ENCODE peak calls at places on chromosomes 13 and 19, in seven cellular contexts. One of them, this sample, is unnamed.

GRCh38 chr19:48603449-48603848 is 3.1 kb upstream of the SPACA4 start:
- DNase-seq in lung microvascular endothelial cell: no peak
- DNase-seq in psoas muscle: no peak
- DNase-seq in mucosa of gallbladder: no peak
- DNase-seq in naive B cell: no peak
- DNase-seq in T-helper 2 cell: no peak
- DNase-seq in aorta: no peak
- DNase-seq in this sample: no peak

GRCh38 chr19:45782820-45783785 is 813 bp upstream of the DMPK start:
- DNase-seq in lung microvascular endothelial cell: no peak
- DNase-seq in psoas muscle: peak
- DNase-seq in mucosa of gallbladder: peak
- DNase-seq in naive B cell: no peak
- DNase-seq in T-helper 2 cell: no peak
- DNase-seq in aorta: peak
- DNase-seq in this sample: no peak

GRCh38 chr13:20528451-20528850 is 2.8 kb upstream of the CRYL1 start:
- DNase-seq in lung microvascular endothelial cell: no peak
- DNase-seq in psoas muscle: no peak
- DNase-seq in mucosa of gallbladder: no peak
- DNase-seq in naive B cell: no peak
- DNase-seq in T-helper 2 cell: no peak
- DNase-seq in aorta: no peak
- DNase-seq in this sample: no peak

GRCh38 chr13:30133976-30134375 is 173.4 kb downstream of the KATNAL1 start:
- DNase-seq in lung microvascular endothelial cell: no peak
- DNase-seq in psoas muscle: no peak
- DNase-seq in mucosa of gallbladder: no peak
- DNase-seq in naive B cell: no peak
- DNase-seq in T-helper 2 cell: no peak
- DNase-seq in aorta: no peak
- DNase-seq in this sample: no peak

GRCh38 chr19:24029941-24030636 is 56.9 kb upstream of the ZNF254 start:
- DNase-seq in lung microvascular endothelial cell: no peak
- DNase-seq in psoas muscle: no peak
- DNase-seq in mucosa of gallbladder: no peak
- DNase-seq in naive B cell: no peak
- DNase-seq in T-helper 2 cell: no peak
- DNase-seq in aorta: no peak
- DNase-seq in this sample: no peak

GRCh38 chr19:39858541-39858940 is 12.4 kb upstream of the FBL start:
- DNase-seq in lung microvascular endothelial cell: no peak
- DNase-seq in psoas muscle: no peak
- DNase-seq in mucosa of gallbladder: no peak
- DNase-seq in naive B cell: no peak
- DNase-seq in T-helper 2 cell: no peak
- DNase-seq in aorta: no peak
- DNase-seq in this sample: no peak

GRCh38 chr19:40610396-40611064 is 9.4 kb downstream of the LTBP4 start:
- DNase-seq in lung microvascular endothelial cell: peak
- DNase-seq in psoas muscle: peak
- DNase-seq in mucosa of gallbladder: peak
- DNase-seq in naive B cell: peak
- DNase-seq in T-helper 2 cell: peak
- DNase-seq in aorta: peak
- DNase-seq in this sample: peak

GRCh38 chr13:31207630-31208549 is 8.1 kb downstream of the B3GLCT start:
- DNase-seq in lung microvascular endothelial cell: no peak
- DNase-seq in psoas muscle: peak
- DNase-seq in mucosa of gallbladder: no peak
- DNase-seq in naive B cell: no peak
- DNase-seq in T-helper 2 cell: no peak
- DNase-seq in aorta: no peak
- DNase-seq in this sample: no peak

GRCh38 chr19:5687360-5688198 is 2.5 kb upstream of the RPL36 start:
- DNase-seq in lung microvascular endothelial cell: no peak
- DNase-seq in psoas muscle: no peak
- DNase-seq in mucosa of gallbladder: no peak
- DNase-seq in naive B cell: no peak
- DNase-seq in T-helper 2 cell: no peak
- DNase-seq in aorta: no peak
- DNase-seq in this sample: no peak

GRCh38 chr13:64538711-64539110 is 2691.4 kb downstream of the PCDH9 start:
- DNase-seq in lung microvascular endothelial cell: no peak
- DNase-seq in psoas muscle: no peak
- DNase-seq in mucosa of gallbladder: no peak
- DNase-seq in naive B cell: no peak
- DNase-seq in T-helper 2 cell: no peak
- DNase-seq in aorta: no peak
- DNase-seq in this sample: no peak

GRCh38 chr19:33396701-33397535 is 23.4 kb downstream of the CEBPG start:
- DNase-seq in lung microvascular endothelial cell: no peak
- DNase-seq in psoas muscle: peak
- DNase-seq in mucosa of gallbladder: no peak
- DNase-seq in naive B cell: no peak
- DNase-seq in T-helper 2 cell: peak
- DNase-seq in aorta: peak
- DNase-seq in this sample: peak

GRCh38 chr19:19550972-19551861 is 13.2 kb downstream of the CILP2 start:
- DNase-seq in lung microvascular endothelial cell: no peak
- DNase-seq in psoas muscle: no peak
- DNase-seq in mucosa of gallbladder: no peak
- DNase-seq in naive B cell: no peak
- DNase-seq in T-helper 2 cell: no peak
- DNase-seq in aorta: no peak
- DNase-seq in this sample: no peak

GRCh38 chr19:15285896-15286591 is 46.3 kb downstream of the BRD4 start:
- DNase-seq in lung microvascular endothelial cell: no peak
- DNase-seq in psoas muscle: no peak
- DNase-seq in mucosa of gallbladder: no peak
- DNase-seq in naive B cell: peak
- DNase-seq in T-helper 2 cell: no peak
- DNase-seq in aorta: no peak
- DNase-seq in this sample: no peak

GRCh38 chr19:35742121-35742724 is at the start of gene IGFLR1:
- DNase-seq in lung microvascular endothelial cell: no peak
- DNase-seq in psoas muscle: no peak
- DNase-seq in mucosa of gallbladder: no peak
- DNase-seq in naive B cell: peak
- DNase-seq in T-helper 2 cell: peak
- DNase-seq in aorta: peak
- DNase-seq in this sample: peak

GRCh38 chr13:20702530-20702929 is 969 bp upstream of the IL17D start:
- DNase-seq in lung microvascular endothelial cell: peak
- DNase-seq in psoas muscle: no peak
- DNase-seq in mucosa of gallbladder: no peak
- DNase-seq in naive B cell: no peak
- DNase-seq in T-helper 2 cell: no peak
- DNase-seq in aorta: no peak
- DNase-seq in this sample: no peak

GRCh38 chr19:38974599-38975213 is 836 bp downstream of the FBXO17 start:
- DNase-seq in lung microvascular endothelial cell: no peak
- DNase-seq in psoas muscle: no peak
- DNase-seq in mucosa of gallbladder: no peak
- DNase-seq in naive B cell: no peak
- DNase-seq in T-helper 2 cell: no peak
- DNase-seq in aorta: no peak
- DNase-seq in this sample: no peak

GRCh38 chr13:94112227-94112626 is 367.3 kb downstream of the DCT start:
- DNase-seq in lung microvascular endothelial cell: peak
- DNase-seq in psoas muscle: peak
- DNase-seq in mucosa of gallbladder: peak
- DNase-seq in naive B cell: no peak
- DNase-seq in T-helper 2 cell: no peak
- DNase-seq in aorta: peak
- DNase-seq in this sample: no peak

GRCh38 chr13:47672245-47672975 is 328.7 kb downstream of the SUCLA2 start:
- DNase-seq in lung microvascular endothelial cell: no peak
- DNase-seq in psoas muscle: no peak
- DNase-seq in mucosa of gallbladder: no peak
- DNase-seq in naive B cell: no peak
- DNase-seq in T-helper 2 cell: no peak
- DNase-seq in aorta: no peak
- DNase-seq in this sample: no peak

GRCh38 chr13:40190656-40191100 is 475.8 kb downstream of the FOXO1 start:
- DNase-seq in lung microvascular endothelial cell: peak
- DNase-seq in psoas muscle: peak
- DNase-seq in mucosa of gallbladder: peak
- DNase-seq in naive B cell: peak
- DNase-seq in T-helper 2 cell: peak
- DNase-seq in aorta: peak
- DNase-seq in this sample: no peak

GRCh38 chr13:36231236-36231635 is 16.9 kb upstream of the SOHLH2 start:
- DNase-seq in lung microvascular endothelial cell: no peak
- DNase-seq in psoas muscle: no peak
- DNase-seq in mucosa of gallbladder: no peak
- DNase-seq in naive B cell: no peak
- DNase-seq in T-helper 2 cell: no peak
- DNase-seq in aorta: no peak
- DNase-seq in this sample: no peak

GRCh38 chr13:61128850-61129645 is 286.6 kb downstream of the PCDH20 start:
- DNase-seq in lung microvascular endothelial cell: no peak
- DNase-seq in psoas muscle: no peak
- DNase-seq in mucosa of gallbladder: no peak
- DNase-seq in naive B cell: no peak
- DNase-seq in T-helper 2 cell: no peak
- DNase-seq in aorta: no peak
- DNase-seq in this sample: no peak

GRCh38 chr19:41323430-41324125 is 13.6 kb downstream of the CCDC97 start:
- DNase-seq in lung microvascular endothelial cell: peak
- DNase-seq in psoas muscle: peak
- DNase-seq in mucosa of gallbladder: no peak
- DNase-seq in naive B cell: no peak
- DNase-seq in T-helper 2 cell: no peak
- DNase-seq in aorta: peak
- DNase-seq in this sample: peak

GRCh38 chr19:42184401-42184861 is 33.0 kb downstream of the DEDD2 start:
- DNase-seq in lung microvascular endothelial cell: peak
- DNase-seq in psoas muscle: peak
- DNase-seq in mucosa of gallbladder: peak
- DNase-seq in naive B cell: peak
- DNase-seq in T-helper 2 cell: peak
- DNase-seq in aorta: peak
- DNase-seq in this sample: peak

GRCh38 chr19:19259741-19260140 is 13.4 kb downstream of the TM6SF2 start:
- DNase-seq in lung microvascular endothelial cell: peak
- DNase-seq in psoas muscle: no peak
- DNase-seq in mucosa of gallbladder: no peak
- DNase-seq in naive B cell: no peak
- DNase-seq in T-helper 2 cell: no peak
- DNase-seq in aorta: no peak
- DNase-seq in this sample: no peak

This sample was measured in left lung.